ENCODE peak calls at places on chromosomes 4 and X, in ten cellular contexts. One of them, this sample, is unnamed.

GRCh38 chr4:80173387-80173786 is 23.9 kb upstream of the PRDM8 start:
- DNase-seq in dorsolateral prefrontal cortex: no peak
- DNase-seq in testis: no peak
- DNase-seq in uterus: no peak
- DNase-seq in stimulated activated CD4-positive, alpha-beta T cell treated with anti-CD3 and anti-CD28 coated beads, Interleukin-4, amount 100 ng/mL, for 1 hour: no peak
- DNase-seq in activated naive CD4-positive, alpha-beta T cell: no peak
- DNase-seq in lower lobe of right lung: no peak
- DNase-seq in germinal center: no peak
- DNase-seq in cardiac muscle cell: no peak
- DNase-seq in NCI-H2171 treated with DMSO at 0.1 percent for 48 hours: no peak
- DNase-seq in this sample: peak; percentile 44

GRCh38 chr4:4519296-4519898 is 22.5 kb downstream of the STX18 start:
- DNase-seq in dorsolateral prefrontal cortex: no peak
- DNase-seq in NCI-H2171 treated with DMSO at 0.1 percent for 48 hours: no peak
- DNase-seq in testis: no peak
- DNase-seq in uterus: no peak
- DNase-seq in lower lobe of right lung: no peak
- DNase-seq in stimulated activated CD4-positive, alpha-beta T cell treated with anti-CD3 and anti-CD28 coated beads, Interleukin-4, amount 100 ng/mL, for 1 hour: no peak
- DNase-seq in activated naive CD4-positive, alpha-beta T cell: no peak
- DNase-seq in germinal center: no peak
- DNase-seq in cardiac muscle cell: peak; percentile 23
- DNase-seq in this sample: peak; percentile 14

GRCh38 chr4:125316781-125317525 is 2.2 kb downstream of the FAT4 start:
- DNase-seq in NCI-H2171 treated with DMSO at 0.1 percent for 48 hours: no peak
- DNase-seq in uterus: peak; percentile 28
- DNase-seq in lower lobe of right lung: peak; percentile 55
- DNase-seq in stimulated activated CD4-positive, alpha-beta T cell treated with anti-CD3 and anti-CD28 coated beads, Interleukin-4, amount 100 ng/mL, for 1 hour: no peak
- DNase-seq in cardiac muscle cell: peak; percentile 41
- DNase-seq in germinal center: no peak
- DNase-seq in activated naive CD4-positive, alpha-beta T cell: no peak
- DNase-seq in dorsolateral prefrontal cortex: no peak
- DNase-seq in testis: peak; percentile 69
- DNase-seq in this sample: no peak

GRCh38 chrX:129842510-129843208 is 1.0 kb downstream of the ZDHHC9 start:
- DNase-seq in germinal center: no peak
- DNase-seq in NCI-H2171 treated with DMSO at 0.1 percent for 48 hours: no peak
- DNase-seq in stimulated activated CD4-positive, alpha-beta T cell treated with anti-CD3 and anti-CD28 coated beads, Interleukin-4, amount 100 ng/mL, for 1 hour: peak; percentile 2
- DNase-seq in activated naive CD4-positive, alpha-beta T cell: no peak
- DNase-seq in lower lobe of right lung: peak; percentile 49
- DNase-seq in cardiac muscle cell: peak; percentile 5
- DNase-seq in uterus: peak; percentile 19
- DNase-seq in dorsolateral prefrontal cortex: no peak
- DNase-seq in testis: peak; percentile 16
- DNase-seq in this sample: no peak

GRCh38 chr4:112637552-112637866 is 566 bp downstream of the LARP7 start:
- DNase-seq in uterus: no peak
- DNase-seq in cardiac muscle cell: no peak
- DNase-seq in lower lobe of right lung: no peak
- DNase-seq in testis: no peak
- DNase-seq in stimulated activated CD4-positive, alpha-beta T cell treated with anti-CD3 and anti-CD28 coated beads, Interleukin-4, amount 100 ng/mL, for 1 hour: no peak
- DNase-seq in dorsolateral prefrontal cortex: no peak
- DNase-seq in germinal center: no peak
- DNase-seq in NCI-H2171 treated with DMSO at 0.1 percent for 48 hours: no peak
- DNase-seq in activated naive CD4-positive, alpha-beta T cell: no peak
- DNase-seq in this sample: no peak

GRCh38 chr4:158186815-158187214 is 14.0 kb upstream of the GASK1B start:
- DNase-seq in stimulated activated CD4-positive, alpha-beta T cell treated with anti-CD3 and anti-CD28 coated beads, Interleukin-4, amount 100 ng/mL, for 1 hour: no peak
- DNase-seq in lower lobe of right lung: no peak
- DNase-seq in activated naive CD4-positive, alpha-beta T cell: no peak
- DNase-seq in testis: no peak
- DNase-seq in uterus: no peak
- DNase-seq in dorsolateral prefrontal cortex: no peak
- DNase-seq in cardiac muscle cell: no peak
- DNase-seq in NCI-H2171 treated with DMSO at 0.1 percent for 48 hours: no peak
- DNase-seq in germinal center: no peak
- DNase-seq in this sample: no peak

GRCh38 chr4:122854444-122854843 is 27.8 kb downstream of the FGF2 start:
- DNase-seq in NCI-H2171 treated with DMSO at 0.1 percent for 48 hours: no peak
- DNase-seq in cardiac muscle cell: no peak
- DNase-seq in stimulated activated CD4-positive, alpha-beta T cell treated with anti-CD3 and anti-CD28 coated beads, Interleukin-4, amount 100 ng/mL, for 1 hour: no peak
- DNase-seq in dorsolateral prefrontal cortex: no peak
- DNase-seq in testis: no peak
- DNase-seq in uterus: peak; percentile 40
- DNase-seq in germinal center: no peak
- DNase-seq in activated naive CD4-positive, alpha-beta T cell: no peak
- DNase-seq in lower lobe of right lung: no peak
- DNase-seq in this sample: peak; percentile 26

GRCh38 chr4:115119804-115120352 is 6.5 kb upstream of the NDST4 start:
- DNase-seq in NCI-H2171 treated with DMSO at 0.1 percent for 48 hours: peak; percentile 22
- DNase-seq in lower lobe of right lung: no peak
- DNase-seq in cardiac muscle cell: no peak
- DNase-seq in germinal center: no peak
- DNase-seq in testis: no peak
- DNase-seq in stimulated activated CD4-positive, alpha-beta T cell treated with anti-CD3 and anti-CD28 coated beads, Interleukin-4, amount 100 ng/mL, for 1 hour: no peak
- DNase-seq in activated naive CD4-positive, alpha-beta T cell: no peak
- DNase-seq in uterus: no peak
- DNase-seq in dorsolateral prefrontal cortex: no peak
- DNase-seq in this sample: no peak

GRCh38 chr4:83535520-83535944 is 376 bp upstream of the GPAT3 start:
- DNase-seq in uterus: peak; percentile 28
- DNase-seq in lower lobe of right lung: peak; percentile 60
- DNase-seq in testis: peak; percentile 39
- DNase-seq in activated naive CD4-positive, alpha-beta T cell: no peak
- DNase-seq in germinal center: no peak
- DNase-seq in cardiac muscle cell: peak; percentile 36
- DNase-seq in dorsolateral prefrontal cortex: peak; percentile 68
- DNase-seq in stimulated activated CD4-positive, alpha-beta T cell treated with anti-CD3 and anti-CD28 coated beads, Interleukin-4, amount 100 ng/mL, for 1 hour: peak; percentile 39
- DNase-seq in NCI-H2171 treated with DMSO at 0.1 percent for 48 hours: peak; percentile 59
- DNase-seq in this sample: no peak

GRCh38 chr4:128427832-128428366 is 140.3 kb upstream of the PGRMC2 start:
- DNase-seq in testis: peak; percentile 77
- DNase-seq in NCI-H2171 treated with DMSO at 0.1 percent for 48 hours: peak; percentile 38
- DNase-seq in germinal center: no peak
- DNase-seq in cardiac muscle cell: no peak
- DNase-seq in activated naive CD4-positive, alpha-beta T cell: no peak
- DNase-seq in lower lobe of right lung: peak; percentile 61
- DNase-seq in stimulated activated CD4-positive, alpha-beta T cell treated with anti-CD3 and anti-CD28 coated beads, Interleukin-4, amount 100 ng/mL, for 1 hour: no peak
- DNase-seq in uterus: no peak
- DNase-seq in dorsolateral prefrontal cortex: no peak
- DNase-seq in this sample: peak; percentile 92

GRCh38 chr4:77432702-77433101 is 172.9 kb upstream of the CXCL13 start:
- DNase-seq in testis: no peak
- DNase-seq in lower lobe of right lung: no peak
- DNase-seq in dorsolateral prefrontal cortex: no peak
- DNase-seq in uterus: no peak
- DNase-seq in cardiac muscle cell: peak; percentile 45
- DNase-seq in NCI-H2171 treated with DMSO at 0.1 percent for 48 hours: no peak
- DNase-seq in germinal center: no peak
- DNase-seq in activated naive CD4-positive, alpha-beta T cell: no peak
- DNase-seq in stimulated activated CD4-positive, alpha-beta T cell treated with anti-CD3 and anti-CD28 coated beads, Interleukin-4, amount 100 ng/mL, for 1 hour: no peak
- DNase-seq in this sample: no peak

GRCh38 chrX:133399411-133399810 is 15.9 kb downstream of the GPC4 start:
- DNase-seq in lower lobe of right lung: no peak
- DNase-seq in NCI-H2171 treated with DMSO at 0.1 percent for 48 hours: no peak
- DNase-seq in activated naive CD4-positive, alpha-beta T cell: no peak
- DNase-seq in germinal center: no peak
- DNase-seq in dorsolateral prefrontal cortex: no peak
- DNase-seq in stimulated activated CD4-positive, alpha-beta T cell treated with anti-CD3 and anti-CD28 coated beads, Interleukin-4, amount 100 ng/mL, for 1 hour: no peak
- DNase-seq in testis: no peak
- DNase-seq in cardiac muscle cell: no peak
- DNase-seq in uterus: no peak
- DNase-seq in this sample: no peak

GRCh38 chr4:27005512-27006246 is 145.0 kb downstream of the STIM2 start:
- DNase-seq in uterus: no peak
- DNase-seq in dorsolateral prefrontal cortex: no peak
- DNase-seq in lower lobe of right lung: no peak
- DNase-seq in cardiac muscle cell: no peak
- DNase-seq in stimulated activated CD4-positive, alpha-beta T cell treated with anti-CD3 and anti-CD28 coated beads, Interleukin-4, amount 100 ng/mL, for 1 hour: no peak
- DNase-seq in NCI-H2171 treated with DMSO at 0.1 percent for 48 hours: no peak
- DNase-seq in germinal center: no peak
- DNase-seq in testis: no peak
- DNase-seq in activated naive CD4-positive, alpha-beta T cell: no peak
- DNase-seq in this sample: no peak

GRCh38 chr4:89563431-89563830 is 255.8 kb upstream of the GPRIN3 start:
- DNase-seq in NCI-H2171 treated with DMSO at 0.1 percent for 48 hours: no peak
- DNase-seq in testis: no peak
- DNase-seq in lower lobe of right lung: no peak
- DNase-seq in dorsolateral prefrontal cortex: no peak
- DNase-seq in uterus: no peak
- DNase-seq in activated naive CD4-positive, alpha-beta T cell: no peak
- DNase-seq in cardiac muscle cell: no peak
- DNase-seq in stimulated activated CD4-positive, alpha-beta T cell treated with anti-CD3 and anti-CD28 coated beads, Interleukin-4, amount 100 ng/mL, for 1 hour: no peak
- DNase-seq in germinal center: no peak
- DNase-seq in this sample: no peak

GRCh38 chrX:103464071-103464773 is 55.1 kb downstream of the RAB40A start:
- DNase-seq in testis: peak; percentile 55
- DNase-seq in NCI-H2171 treated with DMSO at 0.1 percent for 48 hours: peak; percentile 7
- DNase-seq in lower lobe of right lung: no peak
- DNase-seq in activated naive CD4-positive, alpha-beta T cell: no peak
- DNase-seq in dorsolateral prefrontal cortex: peak; percentile 10
- DNase-seq in cardiac muscle cell: peak; percentile 55
- DNase-seq in stimulated activated CD4-positive, alpha-beta T cell treated with anti-CD3 and anti-CD28 coated beads, Interleukin-4, amount 100 ng/mL, for 1 hour: peak; percentile 4
- DNase-seq in uterus: peak; percentile 21
- DNase-seq in germinal center: peak; percentile 21
- DNase-seq in this sample: no peak

GRCh38 chrX:119682019-119682989 is 10.7 kb downstream of the SEPTIN6 start:
- DNase-seq in cardiac muscle cell: no peak
- DNase-seq in NCI-H2171 treated with DMSO at 0.1 percent for 48 hours: no peak
- DNase-seq in stimulated activated CD4-positive, alpha-beta T cell treated with anti-CD3 and anti-CD28 coated beads, Interleukin-4, amount 100 ng/mL, for 1 hour: no peak
- DNase-seq in germinal center: no peak
- DNase-seq in dorsolateral prefrontal cortex: no peak
- DNase-seq in activated naive CD4-positive, alpha-beta T cell: no peak
- DNase-seq in testis: no peak
- DNase-seq in uterus: no peak
- DNase-seq in lower lobe of right lung: no peak
- DNase-seq in this sample: no peak

GRCh38 chr4:153119626-153120025 is 84.6 kb upstream of the TRIM2 start:
- DNase-seq in uterus: no peak
- DNase-seq in germinal center: no peak
- DNase-seq in lower lobe of right lung: no peak
- DNase-seq in stimulated activated CD4-positive, alpha-beta T cell treated with anti-CD3 and anti-CD28 coated beads, Interleukin-4, amount 100 ng/mL, for 1 hour: no peak
- DNase-seq in cardiac muscle cell: no peak
- DNase-seq in testis: no peak
- DNase-seq in activated naive CD4-positive, alpha-beta T cell: no peak
- DNase-seq in dorsolateral prefrontal cortex: no peak
- DNase-seq in NCI-H2171 treated with DMSO at 0.1 percent for 48 hours: no peak
- DNase-seq in this sample: no peak

GRCh38 chrX:100883654-100884053 is 9.5 kb upstream of the NOX1 start:
- DNase-seq in dorsolateral prefrontal cortex: no peak
- DNase-seq in germinal center: no peak
- DNase-seq in NCI-H2171 treated with DMSO at 0.1 percent for 48 hours: no peak
- DNase-seq in testis: no peak
- DNase-seq in lower lobe of right lung: no peak
- DNase-seq in activated naive CD4-positive, alpha-beta T cell: no peak
- DNase-seq in uterus: no peak
- DNase-seq in cardiac muscle cell: no peak
- DNase-seq in stimulated activated CD4-positive, alpha-beta T cell treated with anti-CD3 and anti-CD28 coated beads, Interleukin-4, amount 100 ng/mL, for 1 hour: no peak
- DNase-seq in this sample: no peak

GRCh38 chr4:75698162-75698962 is 25.2 kb upstream of the G3BP2 start:
- DNase-seq in dorsolateral prefrontal cortex: no peak
- DNase-seq in NCI-H2171 treated with DMSO at 0.1 percent for 48 hours: no peak
- DNase-seq in stimulated activated CD4-positive, alpha-beta T cell treated with anti-CD3 and anti-CD28 coated beads, Interleukin-4, amount 100 ng/mL, for 1 hour: no peak
- DNase-seq in uterus: no peak
- DNase-seq in testis: no peak
- DNase-seq in cardiac muscle cell: no peak
- DNase-seq in activated naive CD4-positive, alpha-beta T cell: no peak
- DNase-seq in lower lobe of right lung: no peak
- DNase-seq in germinal center: peak; percentile 55
- DNase-seq in this sample: no peak

GRCh38 chr4:114081783-114082182 is 102.3 kb upstream of the ARSJ start:
- DNase-seq in cardiac muscle cell: no peak
- DNase-seq in testis: no peak
- DNase-seq in germinal center: no peak
- DNase-seq in lower lobe of right lung: no peak
- DNase-seq in uterus: no peak
- DNase-seq in activated naive CD4-positive, alpha-beta T cell: no peak
- DNase-seq in NCI-H2171 treated with DMSO at 0.1 percent for 48 hours: no peak
- DNase-seq in stimulated activated CD4-positive, alpha-beta T cell treated with anti-CD3 and anti-CD28 coated beads, Interleukin-4, amount 100 ng/mL, for 1 hour: no peak
- DNase-seq in dorsolateral prefrontal cortex: no peak
- DNase-seq in this sample: no peak

GRCh38 chrX:74162199-74162598 is 141.8 kb upstream of the ZCCHC13 start:
- DNase-seq in dorsolateral prefrontal cortex: no peak
- DNase-seq in cardiac muscle cell: no peak
- DNase-seq in lower lobe of right lung: no peak
- DNase-seq in stimulated activated CD4-positive, alpha-beta T cell treated with anti-CD3 and anti-CD28 coated beads, Interleukin-4, amount 100 ng/mL, for 1 hour: no peak
- DNase-seq in testis: no peak
- DNase-seq in germinal center: no peak
- DNase-seq in activated naive CD4-positive, alpha-beta T cell: no peak
- DNase-seq in NCI-H2171 treated with DMSO at 0.1 percent for 48 hours: no peak
- DNase-seq in uterus: no peak
- DNase-seq in this sample: no peak

GRCh38 chr4:138898282-138898681 is 117.3 kb upstream of the NOCT start:
- DNase-seq in cardiac muscle cell: no peak
- DNase-seq in dorsolateral prefrontal cortex: no peak
- DNase-seq in activated naive CD4-positive, alpha-beta T cell: no peak
- DNase-seq in testis: no peak
- DNase-seq in germinal center: no peak
- DNase-seq in uterus: no peak
- DNase-seq in NCI-H2171 treated with DMSO at 0.1 percent for 48 hours: peak; percentile 56
- DNase-seq in stimulated activated CD4-positive, alpha-beta T cell treated with anti-CD3 and anti-CD28 coated beads, Interleukin-4, amount 100 ng/mL, for 1 hour: no peak
- DNase-seq in lower lobe of right lung: no peak
- DNase-seq in this sample: no peak

GRCh38 chrX:130108647-130109428 is 1.5 kb downstream of the ELF4 start:
- DNase-seq in lower lobe of right lung: peak; percentile 72
- DNase-seq in dorsolateral prefrontal cortex: no peak
- DNase-seq in testis: no peak
- DNase-seq in cardiac muscle cell: no peak
- DNase-seq in NCI-H2171 treated with DMSO at 0.1 percent for 48 hours: no peak
- DNase-seq in stimulated activated CD4-positive, alpha-beta T cell treated with anti-CD3 and anti-CD28 coated beads, Interleukin-4, amount 100 ng/mL, for 1 hour: no peak
- DNase-seq in activated naive CD4-positive, alpha-beta T cell: no peak
- DNase-seq in uterus: no peak
- DNase-seq in germinal center: peak; percentile 46
- DNase-seq in this sample: peak; percentile 41

GRCh38 chr4:6492861-6493667 is 20.6 kb upstream of the PPP2R2C start:
- DNase-seq in dorsolateral prefrontal cortex: no peak
- DNase-seq in NCI-H2171 treated with DMSO at 0.1 percent for 48 hours: no peak
- DNase-seq in stimulated activated CD4-positive, alpha-beta T cell treated with anti-CD3 and anti-CD28 coated beads, Interleukin-4, amount 100 ng/mL, for 1 hour: no peak
- DNase-seq in cardiac muscle cell: no peak
- DNase-seq in uterus: no peak
- DNase-seq in testis: no peak
- DNase-seq in activated naive CD4-positive, alpha-beta T cell: no peak
- DNase-seq in germinal center: no peak
- DNase-seq in lower lobe of right lung: no peak
- DNase-seq in this sample: no peak

GRCh38 chr4:153335665-153336064 is 8.8 kb upstream of the MND1 start:
- DNase-seq in uterus: no peak
- DNase-seq in testis: no peak
- DNase-seq in NCI-H2171 treated with DMSO at 0.1 percent for 48 hours: no peak
- DNase-seq in cardiac muscle cell: no peak
- DNase-seq in dorsolateral prefrontal cortex: no peak
- DNase-seq in lower lobe of right lung: no peak
- DNase-seq in stimulated activated CD4-positive, alpha-beta T cell treated with anti-CD3 and anti-CD28 coated beads, Interleukin-4, amount 100 ng/mL, for 1 hour: no peak
- DNase-seq in germinal center: no peak
- DNase-seq in activated naive CD4-positive, alpha-beta T cell: no peak
- DNase-seq in this sample: no peak